ENCODE peak calls at places on chromosomes 1 and 21, in five cellular contexts. One of them, this sample, is unnamed.

GRCh38 chr21:45152265-45152746 is 77.9 kb downstream of the ADARB1 start:
- DNase-seq in HCT116: no peak
- DNase-seq in K562: peak; percentile 80
- DNase-seq in Peyer's patch: peak; percentile 84
- DNase-seq in IMR-90: no peak
- DNase-seq in this sample: no peak

GRCh38 chr1:224340711-224341384 is 10.9 kb upstream of the NVL start:
- DNase-seq in HCT116: no peak
- DNase-seq in K562: no peak
- DNase-seq in Peyer's patch: peak; percentile 61
- DNase-seq in IMR-90: no peak
- DNase-seq in this sample: peak; percentile 8

GRCh38 chr1:52192436-52192835 is 50.5 kb downstream of the ZFYVE9 start:
- DNase-seq in HCT116: no peak
- DNase-seq in K562: no peak
- DNase-seq in Peyer's patch: no peak
- DNase-seq in IMR-90: peak; percentile 18
- DNase-seq in this sample: no peak

GRCh38 chr1:26705788-26706237 is 10.0 kb downstream of the ARID1A start:
- DNase-seq in HCT116: no peak
- DNase-seq in K562: no peak
- DNase-seq in Peyer's patch: no peak
- DNase-seq in IMR-90: peak; percentile 92
- DNase-seq in this sample: no peak

GRCh38 chr1:232884262-232884661 is 66.1 kb upstream of the NTPCR start:
- DNase-seq in HCT116: no peak
- DNase-seq in K562: no peak
- DNase-seq in Peyer's patch: no peak
- DNase-seq in IMR-90: peak; percentile 43
- DNase-seq in this sample: no peak

GRCh38 chr1:234756066-234756783 is 146.2 kb upstream of the IRF2BP2 start:
- DNase-seq in HCT116: no peak
- DNase-seq in K562: no peak
- DNase-seq in Peyer's patch: no peak
- DNase-seq in IMR-90: peak; percentile 37
- DNase-seq in this sample: no peak

GRCh38 chr1:32886012-32886827 is at the start of gene HPCA:
- DNase-seq in HCT116: no peak
- DNase-seq in K562: peak; percentile 96
- DNase-seq in Peyer's patch: peak; percentile 57
- DNase-seq in IMR-90: peak; percentile 48
- DNase-seq in this sample: peak; percentile 53

GRCh38 chr1:101474039-101474665 is 237.3 kb downstream of the S1PR1 start:
- DNase-seq in HCT116: peak; percentile 35
- DNase-seq in K562: peak; percentile 17
- DNase-seq in Peyer's patch: no peak
- DNase-seq in IMR-90: no peak
- DNase-seq in this sample: peak; percentile 7

GRCh38 chr1:206685256-206685748 is 597 bp downstream of the MAPKAPK2 start:
- DNase-seq in HCT116: no peak
- DNase-seq in K562: peak; percentile 77
- DNase-seq in Peyer's patch: peak; percentile 54
- DNase-seq in IMR-90: peak; percentile 53
- DNase-seq in this sample: peak; percentile 35

GRCh38 chr1:246214708-246215504 is 292.2 kb downstream of the SMYD3 start:
- DNase-seq in HCT116: no peak
- DNase-seq in K562: peak; percentile 63
- DNase-seq in Peyer's patch: peak; percentile 52
- DNase-seq in IMR-90: peak; percentile 98
- DNase-seq in this sample: no peak

GRCh38 chr1:63068626-63069025 is 253.7 kb upstream of the FOXD3 start:
- DNase-seq in HCT116: no peak
- DNase-seq in K562: no peak
- DNase-seq in Peyer's patch: no peak
- DNase-seq in IMR-90: no peak
- DNase-seq in this sample: no peak

GRCh38 chr1:200510228-200510623 is 100.4 kb upstream of the ZNF281 start:
- DNase-seq in HCT116: peak; percentile 72
- DNase-seq in K562: peak; percentile 88
- DNase-seq in Peyer's patch: peak; percentile 89
- DNase-seq in IMR-90: peak; percentile 88
- DNase-seq in this sample: peak; percentile 70

GRCh38 chr1:210222288-210223006 is 10.1 kb upstream of the SERTAD4 start:
- DNase-seq in HCT116: no peak
- DNase-seq in K562: no peak
- DNase-seq in Peyer's patch: no peak
- DNase-seq in IMR-90: no peak
- DNase-seq in this sample: peak; percentile 72

GRCh38 chr21:18987515-18988026 is 584.0 kb upstream of the TMPRSS15 start:
- DNase-seq in HCT116: no peak
- DNase-seq in K562: no peak
- DNase-seq in Peyer's patch: no peak
- DNase-seq in IMR-90: no peak
- DNase-seq in this sample: no peak

GRCh38 chr1:180363596-180363995 is 133.5 kb downstream of the LHX4 start:
- DNase-seq in HCT116: no peak
- DNase-seq in K562: no peak
- DNase-seq in Peyer's patch: no peak
- DNase-seq in IMR-90: no peak
- DNase-seq in this sample: no peak

GRCh38 chr1:208033236-208033635 is 122.3 kb upstream of the CD34 start:
- DNase-seq in HCT116: no peak
- DNase-seq in K562: no peak
- DNase-seq in Peyer's patch: no peak
- DNase-seq in IMR-90: no peak
- DNase-seq in this sample: no peak
- TF ChIP-seq POLR2A in HCT116: no peak
- TF ChIP-seq POLR2A in K562: no peak
- TF ChIP-seq POLR2A in Peyer's patch: no peak
- TF ChIP-seq POLR2A in IMR-90: no peak
- TF ChIP-seq POLR2A in this sample: no peak

GRCh38 chr1:165639821-165640623 is 9.0 kb downstream of the MGST3 start:
- DNase-seq in HCT116: no peak
- DNase-seq in K562: no peak
- DNase-seq in Peyer's patch: no peak
- DNase-seq in IMR-90: peak; percentile 52
- DNase-seq in this sample: no peak
- TF ChIP-seq POLR2A in HCT116: no peak
- TF ChIP-seq POLR2A in K562: no peak
- TF ChIP-seq POLR2A in Peyer's patch: no peak
- TF ChIP-seq POLR2A in IMR-90: no peak
- TF ChIP-seq POLR2A in this sample: no peak

GRCh38 chr1:18901952-18902522 is 318 bp downstream of the ALDH4A1 start:
- DNase-seq in HCT116: no peak
- DNase-seq in K562: no peak
- DNase-seq in Peyer's patch: no peak
- DNase-seq in IMR-90: no peak
- DNase-seq in this sample: no peak

GRCh38 chr1:18903313-18903671 is 937 bp upstream of the ALDH4A1 start:
- DNase-seq in HCT116: no peak
- DNase-seq in K562: no peak
- DNase-seq in Peyer's patch: no peak
- DNase-seq in IMR-90: no peak
- DNase-seq in this sample: no peak

GRCh38 chr1:18901147-18901951 is 1.0 kb downstream of the ALDH4A1 start:
- DNase-seq in HCT116: no peak
- DNase-seq in K562: no peak
- DNase-seq in Peyer's patch: no peak
- DNase-seq in IMR-90: no peak
- DNase-seq in this sample: no peak

GRCh38 chr1:18900303-18900841 is 2.0 kb downstream of the ALDH4A1 start:
- DNase-seq in HCT116: no peak
- DNase-seq in K562: no peak
- DNase-seq in Peyer's patch: no peak
- DNase-seq in IMR-90: peak; percentile 60
- DNase-seq in this sample: no peak

GRCh38 chr1:18902523-18903312 is at the start of gene ALDH4A1:
- DNase-seq in HCT116: peak; percentile 98
- DNase-seq in K562: peak; percentile 98
- DNase-seq in Peyer's patch: peak; percentile 98
- DNase-seq in IMR-90: peak; percentile 98
- DNase-seq in this sample: peak; percentile 99
- TF ChIP-seq POLR2A in HCT116: peak; percentile 57
- TF ChIP-seq POLR2A in K562: peak; percentile 94
- TF ChIP-seq POLR2A in Peyer's patch: no peak
- TF ChIP-seq POLR2A in IMR-90: no peak
- TF ChIP-seq POLR2A in this sample: no peak

GRCh38 chr21:46228345-46229051 is at the start of gene LSS:
- DNase-seq in HCT116: peak; percentile 93
- DNase-seq in K562: peak; percentile 98
- DNase-seq in Peyer's patch: peak; percentile 99
- DNase-seq in IMR-90: peak; percentile 97
- DNase-seq in this sample: peak; percentile 99
- TF ChIP-seq POLR2A in HCT116: peak; percentile 19
- TF ChIP-seq POLR2A in K562: no peak
- TF ChIP-seq POLR2A in Peyer's patch: peak; percentile 55
- TF ChIP-seq POLR2A in IMR-90: peak; percentile 68
- TF ChIP-seq POLR2A in this sample: peak; percentile 69

This sample was measured in thyroid gland.